ENCODE peak calls at places on chromosomes 12 and 14, in four cellular contexts. One of them, this sample, is unnamed.

GRCh38 chr12:32522322-32523221 is 123.2 kb downstream of the FGD4 start:
- DNase-seq in stimulated activated CD4-positive, alpha-beta T cell treated with anti-CD3 and anti-CD28 coated beads, Interleukin-1b, Interleukin-23, amount 100 ng/mL, for 1 hour: no peak
- DNase-seq in NCI-H774: no peak
- DNase-seq in CD4-positive, CD25-positive, alpha-beta regulatory T cell: no peak
- DNase-seq in this sample: no peak

GRCh38 chr14:54676822-54677708 is 110.1 kb downstream of the SAMD4A start:
- DNase-seq in stimulated activated CD4-positive, alpha-beta T cell treated with anti-CD3 and anti-CD28 coated beads, Interleukin-1b, Interleukin-23, amount 100 ng/mL, for 1 hour: no peak
- DNase-seq in NCI-H774: no peak
- DNase-seq in CD4-positive, CD25-positive, alpha-beta regulatory T cell: no peak
- DNase-seq in this sample: peak; percentile 88

GRCh38 chr12:42039146-42039545 is 105.5 kb downstream of the GXYLT1 start:
- DNase-seq in stimulated activated CD4-positive, alpha-beta T cell treated with anti-CD3 and anti-CD28 coated beads, Interleukin-1b, Interleukin-23, amount 100 ng/mL, for 1 hour: no peak
- DNase-seq in NCI-H774: no peak
- DNase-seq in CD4-positive, CD25-positive, alpha-beta regulatory T cell: no peak
- DNase-seq in this sample: no peak

GRCh38 chr12:67919406-67919805 is 69.8 kb upstream of the IFNG-AS1 start:
- DNase-seq in stimulated activated CD4-positive, alpha-beta T cell treated with anti-CD3 and anti-CD28 coated beads, Interleukin-1b, Interleukin-23, amount 100 ng/mL, for 1 hour: no peak
- DNase-seq in NCI-H774: no peak
- DNase-seq in CD4-positive, CD25-positive, alpha-beta regulatory T cell: no peak
- DNase-seq in this sample: peak; percentile 54

GRCh38 chr12:97131220-97131981 is 224.3 kb downstream of the NEDD1 start:
- DNase-seq in stimulated activated CD4-positive, alpha-beta T cell treated with anti-CD3 and anti-CD28 coated beads, Interleukin-1b, Interleukin-23, amount 100 ng/mL, for 1 hour: no peak
- DNase-seq in NCI-H774: no peak
- DNase-seq in CD4-positive, CD25-positive, alpha-beta regulatory T cell: no peak
- DNase-seq in this sample: no peak

GRCh38 chr14:99780690-99781089 is 12.5 kb upstream of the EML1 start:
- DNase-seq in stimulated activated CD4-positive, alpha-beta T cell treated with anti-CD3 and anti-CD28 coated beads, Interleukin-1b, Interleukin-23, amount 100 ng/mL, for 1 hour: no peak
- DNase-seq in NCI-H774: no peak
- DNase-seq in CD4-positive, CD25-positive, alpha-beta regulatory T cell: no peak
- DNase-seq in this sample: no peak

GRCh38 chr12:110234197-110235154 is 46.6 kb upstream of the ATP2A2 start:
- DNase-seq in stimulated activated CD4-positive, alpha-beta T cell treated with anti-CD3 and anti-CD28 coated beads, Interleukin-1b, Interleukin-23, amount 100 ng/mL, for 1 hour: no peak
- DNase-seq in NCI-H774: no peak
- DNase-seq in CD4-positive, CD25-positive, alpha-beta regulatory T cell: no peak
- DNase-seq in this sample: peak; percentile 12

GRCh38 chr14:104715416-104715815 is 8.6 kb upstream of the ADSS1 start:
- DNase-seq in stimulated activated CD4-positive, alpha-beta T cell treated with anti-CD3 and anti-CD28 coated beads, Interleukin-1b, Interleukin-23, amount 100 ng/mL, for 1 hour: no peak
- DNase-seq in NCI-H774: no peak
- DNase-seq in CD4-positive, CD25-positive, alpha-beta regulatory T cell: no peak
- DNase-seq in this sample: no peak

GRCh38 chr12:6550294-6551062 is 5.4 kb downstream of the IFFO1 start:
- DNase-seq in stimulated activated CD4-positive, alpha-beta T cell treated with anti-CD3 and anti-CD28 coated beads, Interleukin-1b, Interleukin-23, amount 100 ng/mL, for 1 hour: no peak
- DNase-seq in NCI-H774: no peak
- DNase-seq in CD4-positive, CD25-positive, alpha-beta regulatory T cell: no peak
- DNase-seq in this sample: no peak

GRCh38 chr14:68172664-68173063 is 353.1 kb downstream of the RAD51B start:
- DNase-seq in stimulated activated CD4-positive, alpha-beta T cell treated with anti-CD3 and anti-CD28 coated beads, Interleukin-1b, Interleukin-23, amount 100 ng/mL, for 1 hour: no peak
- DNase-seq in NCI-H774: no peak
- DNase-seq in CD4-positive, CD25-positive, alpha-beta regulatory T cell: no peak
- DNase-seq in this sample: peak; percentile 97

GRCh38 chr14:105398044-105398725 is at the start of gene TEX22:
- DNase-seq in stimulated activated CD4-positive, alpha-beta T cell treated with anti-CD3 and anti-CD28 coated beads, Interleukin-1b, Interleukin-23, amount 100 ng/mL, for 1 hour: peak; percentile 94
- DNase-seq in NCI-H774: peak; percentile 79
- DNase-seq in CD4-positive, CD25-positive, alpha-beta regulatory T cell: peak; percentile 79
- DNase-seq in this sample: peak; percentile 54

GRCh38 chr14:32408018-32408417 is 78.9 kb downstream of the AKAP6 start:
- DNase-seq in stimulated activated CD4-positive, alpha-beta T cell treated with anti-CD3 and anti-CD28 coated beads, Interleukin-1b, Interleukin-23, amount 100 ng/mL, for 1 hour: no peak
- DNase-seq in NCI-H774: no peak
- DNase-seq in CD4-positive, CD25-positive, alpha-beta regulatory T cell: no peak
- DNase-seq in this sample: no peak

GRCh38 chr12:104673294-104674062 is 216.7 kb downstream of the CHST11 start:
- DNase-seq in stimulated activated CD4-positive, alpha-beta T cell treated with anti-CD3 and anti-CD28 coated beads, Interleukin-1b, Interleukin-23, amount 100 ng/mL, for 1 hour: no peak
- DNase-seq in NCI-H774: no peak
- DNase-seq in CD4-positive, CD25-positive, alpha-beta regulatory T cell: no peak
- DNase-seq in this sample: no peak

GRCh38 chr12:104480826-104481457 is 24.2 kb downstream of the CHST11 start:
- DNase-seq in stimulated activated CD4-positive, alpha-beta T cell treated with anti-CD3 and anti-CD28 coated beads, Interleukin-1b, Interleukin-23, amount 100 ng/mL, for 1 hour: no peak
- DNase-seq in NCI-H774: no peak
- DNase-seq in CD4-positive, CD25-positive, alpha-beta regulatory T cell: no peak
- DNase-seq in this sample: no peak

GRCh38 chr12:48029811-48030650 is 25.8 kb upstream of the COL2A1 start:
- DNase-seq in stimulated activated CD4-positive, alpha-beta T cell treated with anti-CD3 and anti-CD28 coated beads, Interleukin-1b, Interleukin-23, amount 100 ng/mL, for 1 hour: no peak
- DNase-seq in NCI-H774: no peak
- DNase-seq in CD4-positive, CD25-positive, alpha-beta regulatory T cell: no peak
- DNase-seq in this sample: no peak

GRCh38 chr12:98453070-98453469 is 62.3 kb upstream of the TMPO start:
- DNase-seq in stimulated activated CD4-positive, alpha-beta T cell treated with anti-CD3 and anti-CD28 coated beads, Interleukin-1b, Interleukin-23, amount 100 ng/mL, for 1 hour: no peak
- DNase-seq in NCI-H774: no peak
- DNase-seq in CD4-positive, CD25-positive, alpha-beta regulatory T cell: no peak
- DNase-seq in this sample: no peak